ENCODE peak calls at places on chromosomes 7 and 10, in six cellular contexts. One of them, this sample, is unnamed.

GRCh38 chr7:149743481-149743880 is 29.9 kb downstream of the ZNF467 start:
- DNase-seq in fibroblast of lung: no peak
- DNase-seq in cardiac muscle cell: peak; percentile 27
- DNase-seq in GM23338: no peak
- DNase-seq in aorta: no peak
- DNase-seq in sigmoid colon: no peak
- DNase-seq in this sample: no peak

GRCh38 chr10:29598861-29599311 is 35.9 kb downstream of the SVIL start:
- DNase-seq in cardiac muscle cell: peak; percentile 73
- DNase-seq in GM23338: no peak
- DNase-seq in sigmoid colon: no peak
- DNase-seq in fibroblast of lung: peak; percentile 88
- DNase-seq in aorta: no peak
- DNase-seq in this sample: no peak

GRCh38 chr10:124678566-124679240 is 65.5 kb downstream of the FAM53B start:
- DNase-seq in fibroblast of lung: no peak
- DNase-seq in cardiac muscle cell: no peak
- DNase-seq in GM23338: no peak
- DNase-seq in aorta: no peak
- DNase-seq in sigmoid colon: no peak
- DNase-seq in this sample: peak; percentile 19

GRCh38 chr7:103683348-103683747 is 237.3 kb upstream of the SLC26A5 start:
- DNase-seq in sigmoid colon: no peak
- DNase-seq in aorta: no peak
- DNase-seq in fibroblast of lung: no peak
- DNase-seq in GM23338: no peak
- DNase-seq in cardiac muscle cell: no peak
- DNase-seq in this sample: no peak

GRCh38 chr7:132521423-132521822 is 54.8 kb downstream of the PLXNA4 start:
- DNase-seq in sigmoid colon: no peak
- DNase-seq in GM23338: no peak
- DNase-seq in cardiac muscle cell: no peak
- DNase-seq in aorta: no peak
- DNase-seq in fibroblast of lung: no peak
- DNase-seq in this sample: no peak

GRCh38 chr10:71726673-71727428 is 7.3 kb upstream of the C10orf105 start:
- DNase-seq in cardiac muscle cell: no peak
- DNase-seq in sigmoid colon: no peak
- DNase-seq in fibroblast of lung: no peak
- DNase-seq in aorta: no peak
- DNase-seq in GM23338: no peak
- DNase-seq in this sample: no peak

GRCh38 chr7:155947051-155947450 is 134.8 kb upstream of the SHH start:
- DNase-seq in fibroblast of lung: peak; percentile 49
- DNase-seq in cardiac muscle cell: no peak
- DNase-seq in aorta: no peak
- DNase-seq in GM23338: no peak
- DNase-seq in sigmoid colon: no peak
- DNase-seq in this sample: no peak

GRCh38 chr7:154928136-154929005 is 74.6 kb downstream of the PAXIP1 start:
- DNase-seq in cardiac muscle cell: peak; percentile 95
- DNase-seq in fibroblast of lung: peak; percentile 98
- DNase-seq in sigmoid colon: no peak
- DNase-seq in GM23338: peak; percentile 59
- DNase-seq in aorta: no peak
- DNase-seq in this sample: no peak

GRCh38 chr10:5956146-5956914 is 21.0 kb downstream of the IL15RA start:
- DNase-seq in cardiac muscle cell: no peak
- DNase-seq in GM23338: no peak
- DNase-seq in sigmoid colon: peak; percentile 46
- DNase-seq in aorta: peak; percentile 50
- DNase-seq in fibroblast of lung: no peak
- DNase-seq in this sample: peak; percentile 31

GRCh38 chr10:5752301-5752871 is 60.8 kb downstream of the GDI2 start:
- DNase-seq in cardiac muscle cell: no peak
- DNase-seq in sigmoid colon: no peak
- DNase-seq in fibroblast of lung: no peak
- DNase-seq in aorta: no peak
- DNase-seq in GM23338: no peak
- DNase-seq in this sample: peak; percentile 72

GRCh38 chr10:119080521-119081259 is at the start of gene EIF3A:
- DNase-seq in cardiac muscle cell: peak; percentile 95
- DNase-seq in fibroblast of lung: peak; percentile 92
- DNase-seq in aorta: peak; percentile 98
- DNase-seq in sigmoid colon: peak; percentile 95
- DNase-seq in GM23338: peak; percentile 93
- DNase-seq in this sample: peak; percentile 95
- H3K27me3 ChIP-seq in cardiac muscle cell: no peaks in the 10 kb centered on the region
- H3K27me3 ChIP-seq in fibroblast of lung: no peaks in the 10 kb centered on the region
- H3K27me3 ChIP-seq in aorta: no peaks in the 10 kb centered on the region
- H3K27me3 ChIP-seq in sigmoid colon: no peaks in the 10 kb centered on the region
- H3K27me3 ChIP-seq in GM23338: no peaks in the 10 kb centered on the region
- H3K27me3 ChIP-seq in this sample: no peaks in the 10 kb centered on the region

DNA sequence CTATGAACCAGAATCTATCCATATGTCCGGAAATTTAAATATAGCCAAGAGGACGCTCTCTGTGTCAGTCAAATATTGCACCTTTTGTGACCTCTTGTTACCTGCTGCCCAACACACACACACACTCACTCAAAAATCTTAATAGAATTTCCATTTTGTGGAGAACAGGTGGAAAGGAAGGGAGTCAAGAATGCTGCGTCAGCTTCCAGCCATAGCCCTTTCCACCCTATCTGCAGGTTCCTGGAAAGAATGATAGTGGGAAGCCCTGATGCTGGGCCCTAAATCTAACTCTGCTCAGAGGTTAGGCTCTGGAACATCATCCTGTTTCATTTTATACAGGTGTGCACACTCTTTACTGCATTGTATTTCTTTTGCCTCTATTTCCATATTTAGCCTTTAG is 9.6 kb upstream of the GPNMB start:
- DNase-seq in GM23338: no peak
- DNase-seq in cardiac muscle cell: no peak
- DNase-seq in fibroblast of lung: no peak
- DNase-seq in sigmoid colon: no peak
- DNase-seq in aorta: no peak
- DNase-seq in this sample: no peak
- H3K27me3 ChIP-seq in GM23338: no peaks in the 10 kb centered on the region
- H3K27me3 ChIP-seq in cardiac muscle cell: no peaks in the 10 kb centered on the region
- H3K27me3 ChIP-seq in fibroblast of lung: no peaks in the 10 kb centered on the region
- H3K27me3 ChIP-seq in sigmoid colon: no peaks in the 10 kb centered on the region
- H3K27me3 ChIP-seq in aorta: no peaks in the 10 kb centered on the region
- H3K27me3 ChIP-seq in this sample: no peaks in the 10 kb centered on the region

GRCh38 chr10:3009341-3009740 is 58.0 kb upstream of the PFKP start:
- DNase-seq in aorta: no peak
- DNase-seq in GM23338: no peak
- DNase-seq in fibroblast of lung: no peak
- DNase-seq in sigmoid colon: no peak
- DNase-seq in cardiac muscle cell: no peak
- DNase-seq in this sample: no peak

GRCh38 chr10:3014968-3015367 is 52.4 kb upstream of the PFKP start:
- DNase-seq in aorta: no peak
- DNase-seq in cardiac muscle cell: no peak
- DNase-seq in sigmoid colon: no peak
- DNase-seq in fibroblast of lung: peak; percentile 23
- DNase-seq in GM23338: no peak
- DNase-seq in this sample: no peak

GRCh38 chr10:3008518-3009195 is 58.7 kb upstream of the PFKP start:
- DNase-seq in GM23338: no peak
- DNase-seq in cardiac muscle cell: no peak
- DNase-seq in aorta: no peak
- DNase-seq in fibroblast of lung: peak; percentile 37
- DNase-seq in sigmoid colon: no peak
- DNase-seq in this sample: no peak

GRCh38 chr10:3010327-3010726 is 57.0 kb upstream of the PFKP start:
- DNase-seq in cardiac muscle cell: no peak
- DNase-seq in fibroblast of lung: no peak
- DNase-seq in GM23338: peak; percentile 20
- DNase-seq in sigmoid colon: no peak
- DNase-seq in aorta: no peak
- DNase-seq in this sample: no peak

DNA sequence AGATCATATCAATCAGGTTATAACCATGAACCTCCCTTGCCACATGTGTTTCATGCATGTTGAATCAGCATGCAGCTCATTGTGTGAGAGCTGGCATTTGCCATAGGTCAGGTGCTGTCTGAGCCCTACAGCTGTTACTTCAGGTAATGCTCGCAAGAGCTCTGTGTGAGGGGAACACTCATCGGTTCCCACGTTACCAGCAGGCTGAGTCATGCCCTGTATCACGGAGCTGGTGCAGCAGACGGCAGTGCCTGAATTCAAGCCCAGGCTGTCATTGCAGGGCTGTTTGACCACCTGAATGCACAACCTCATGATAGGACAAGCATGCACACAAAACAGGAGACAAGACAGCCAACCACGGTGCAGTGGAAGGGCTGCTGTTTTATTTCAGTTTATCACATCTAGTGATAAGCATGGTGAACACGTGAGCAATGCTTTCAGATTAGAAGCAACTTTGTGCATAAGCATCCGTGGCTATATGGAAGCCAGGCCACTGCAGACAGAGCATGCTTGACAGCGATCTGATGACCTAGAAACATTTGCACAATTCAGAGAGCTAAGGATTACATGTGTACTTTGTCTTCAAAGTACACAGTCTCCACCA is 56.4 kb upstream of the PFKP start:
- DNase-seq in cardiac muscle cell: peak; percentile 4
- DNase-seq in fibroblast of lung: no peak
- DNase-seq in aorta: no peak
- DNase-seq in GM23338: no peak
- DNase-seq in sigmoid colon: no peak
- DNase-seq in this sample: no peak
- H3K27me3 ChIP-seq in cardiac muscle cell: no peaks in the 10 kb centered on the region
- H3K27me3 ChIP-seq in fibroblast of lung: no peaks in the 10 kb centered on the region
- H3K27me3 ChIP-seq in aorta: no peaks in the 10 kb centered on the region
- H3K27me3 ChIP-seq in GM23338: no peaks in the 10 kb centered on the region
- H3K27me3 ChIP-seq in sigmoid colon: peaks cover 35% of the 10 kb centered on the region
- H3K27me3 ChIP-seq in this sample: no peaks in the 10 kb centered on the region

GRCh38 chr10:119227825-119228224 is 20.5 kb downstream of the GRK5 start:
- DNase-seq in cardiac muscle cell: no peak
- DNase-seq in aorta: no peak
- DNase-seq in sigmoid colon: no peak
- DNase-seq in GM23338: no peak
- DNase-seq in fibroblast of lung: no peak
- DNase-seq in this sample: no peak

GRCh38 chr10:119221666-119222065 is 14.3 kb downstream of the GRK5 start:
- DNase-seq in cardiac muscle cell: no peak
- DNase-seq in GM23338: no peak
- DNase-seq in aorta: no peak
- DNase-seq in sigmoid colon: no peak
- DNase-seq in fibroblast of lung: peak; percentile 48
- DNase-seq in this sample: no peak

GRCh38 chr10:119222966-119223386 is 15.6 kb downstream of the GRK5 start:
- DNase-seq in GM23338: no peak
- DNase-seq in aorta: no peak
- DNase-seq in cardiac muscle cell: no peak
- DNase-seq in fibroblast of lung: no peak
- DNase-seq in sigmoid colon: no peak
- DNase-seq in this sample: no peak

GRCh38 chr10:119222531-119222930 is 15.2 kb downstream of the GRK5 start:
- DNase-seq in sigmoid colon: peak; percentile 71
- DNase-seq in aorta: no peak
- DNase-seq in fibroblast of lung: no peak
- DNase-seq in cardiac muscle cell: peak; percentile 36
- DNase-seq in GM23338: no peak
- DNase-seq in this sample: no peak

GRCh38 chr10:119225288-119225687 is 17.9 kb downstream of the GRK5 start:
- DNase-seq in GM23338: no peak
- DNase-seq in aorta: no peak
- DNase-seq in cardiac muscle cell: no peak
- DNase-seq in sigmoid colon: peak; percentile 19
- DNase-seq in fibroblast of lung: no peak
- DNase-seq in this sample: no peak
- H3K27me3 ChIP-seq in GM23338: no peaks in the 10 kb centered on the region
- H3K27me3 ChIP-seq in aorta: no peaks in the 10 kb centered on the region
- H3K27me3 ChIP-seq in cardiac muscle cell: no peaks in the 10 kb centered on the region
- H3K27me3 ChIP-seq in sigmoid colon: no peaks in the 10 kb centered on the region
- H3K27me3 ChIP-seq in fibroblast of lung: no peaks in the 10 kb centered on the region
- H3K27me3 ChIP-seq in this sample: no peaks in the 10 kb centered on the region

DNA sequence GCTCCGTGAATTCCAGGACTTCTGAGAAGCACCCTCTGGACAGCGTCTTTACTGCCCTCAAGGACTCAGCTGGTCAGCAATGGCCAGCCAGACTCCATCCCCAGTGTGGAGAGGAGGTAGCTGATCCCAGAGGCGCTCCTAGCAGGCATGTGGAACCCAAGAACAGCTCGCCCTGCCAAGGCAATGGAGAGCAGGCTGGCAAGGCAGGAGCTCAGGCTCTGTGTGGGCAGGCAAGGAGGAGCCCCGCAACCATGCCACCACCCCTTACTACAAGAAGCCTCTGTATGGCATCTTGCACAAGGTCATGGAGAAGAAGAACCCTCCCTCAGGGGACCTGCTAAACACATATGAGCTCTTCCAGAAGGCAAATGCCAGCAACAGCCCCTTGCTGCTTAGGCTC is 34.4 kb upstream of the SGMS1 start:
- DNase-seq in sigmoid colon: no peak
- DNase-seq in GM23338: no peak
- DNase-seq in cardiac muscle cell: no peak
- DNase-seq in fibroblast of lung: no peak
- DNase-seq in aorta: no peak
- DNase-seq in this sample: no peak
- H3K27me3 ChIP-seq in sigmoid colon: no peaks in the 10 kb centered on the region
- H3K27me3 ChIP-seq in GM23338: no peaks in the 10 kb centered on the region
- H3K27me3 ChIP-seq in cardiac muscle cell: no peaks in the 10 kb centered on the region
- H3K27me3 ChIP-seq in fibroblast of lung: peaks cover 6% of the 10 kb centered on the region
- H3K27me3 ChIP-seq in aorta: no peaks in the 10 kb centered on the region
- H3K27me3 ChIP-seq in this sample: no peaks in the 10 kb centered on the region

This sample was measured in right lobe of liver.